ENCODE peak calls at places on chromosomes 4 and X, in four cellular contexts. One of them, this sample, is unnamed.

GRCh38 chr4:132792305-132792704 is 356.8 kb upstream of the PCDH10 start:
- DNase-seq in left ventricle myocardium inferior: no peak
- DNase-seq in hepatocyte: no peak
- DNase-seq in mesendoderm: no peak
- DNase-seq in this sample: no peak

GRCh38 chr4:17489721-17490120 is 22.2 kb downstream of the QDPR start:
- DNase-seq in left ventricle myocardium inferior: no peak
- DNase-seq in hepatocyte: no peak
- DNase-seq in mesendoderm: no peak
- DNase-seq in this sample: no peak

GRCh38 chr4:21628116-21628515 is 320.5 kb downstream of the KCNIP4 start:
- DNase-seq in left ventricle myocardium inferior: no peak
- DNase-seq in hepatocyte: no peak
- DNase-seq in mesendoderm: no peak
- DNase-seq in this sample: no peak

GRCh38 chrX:131441033-131441432 is 102.8 kb upstream of the OR13H1 start:
- DNase-seq in left ventricle myocardium inferior: no peak
- DNase-seq in hepatocyte: peak; percentile 8
- DNase-seq in mesendoderm: no peak
- DNase-seq in this sample: no peak

GRCh38 chrX:143994206-143994605 is 110.3 kb downstream of the UBE2NL start:
- DNase-seq in left ventricle myocardium inferior: no peak
- DNase-seq in hepatocyte: no peak
- DNase-seq in mesendoderm: no peak
- DNase-seq in this sample: no peak

GRCh38 chr4:157121396-157121795 is 45.4 kb downstream of the GLRB start:
- DNase-seq in left ventricle myocardium inferior: no peak
- DNase-seq in hepatocyte: no peak
- DNase-seq in mesendoderm: no peak
- DNase-seq in this sample: no peak

GRCh38 chr4:80305466-80305865 is 30.1 kb upstream of the CFAP299 start:
- DNase-seq in left ventricle myocardium inferior: no peak
- DNase-seq in hepatocyte: no peak
- DNase-seq in mesendoderm: no peak
- DNase-seq in this sample: no peak

GRCh38 chr4:5912614-5913019 is 19.7 kb upstream of the CRMP1 start:
- DNase-seq in left ventricle myocardium inferior: no peak
- DNase-seq in hepatocyte: no peak
- DNase-seq in mesendoderm: no peak
- DNase-seq in this sample: no peak

GRCh38 chrX:70032797-70033196 is 16.9 kb downstream of the AWAT2 start:
- DNase-seq in left ventricle myocardium inferior: no peak
- DNase-seq in hepatocyte: no peak
- DNase-seq in mesendoderm: no peak
- DNase-seq in this sample: no peak

GRCh38 chr4:82893942-82894341 is 3.0 kb upstream of the SEC31A start:
- DNase-seq in left ventricle myocardium inferior: no peak
- DNase-seq in hepatocyte: peak; percentile 10
- DNase-seq in mesendoderm: no peak
- DNase-seq in this sample: no peak

GRCh38 chr4:32748498-32748897 is 2028.3 kb downstream of the PCDH7 start:
- DNase-seq in left ventricle myocardium inferior: no peak
- DNase-seq in hepatocyte: peak; percentile 4
- DNase-seq in mesendoderm: peak; percentile 1
- DNase-seq in this sample: no peak

GRCh38 chr4:37762294-37763163 is 64.0 kb upstream of the PGM2 start:
- DNase-seq in left ventricle myocardium inferior: no peak
- DNase-seq in hepatocyte: peak; percentile 14
- DNase-seq in mesendoderm: peak; percentile 47
- DNase-seq in this sample: no peak

GRCh38 chrX:84441143-84441542 is 61.1 kb downstream of the HDX start:
- DNase-seq in left ventricle myocardium inferior: no peak
- DNase-seq in hepatocyte: no peak
- DNase-seq in mesendoderm: no peak
- DNase-seq in this sample: no peak

GRCh38 chr4:129378346-129378745 is 282.4 kb downstream of the C4orf33 start:
- DNase-seq in left ventricle myocardium inferior: no peak
- DNase-seq in hepatocyte: no peak
- DNase-seq in mesendoderm: no peak
- DNase-seq in this sample: no peak

GRCh38 chr4:82691431-82691830 is 107.2 kb downstream of the SCD5 start:
- DNase-seq in left ventricle myocardium inferior: no peak
- DNase-seq in hepatocyte: no peak
- DNase-seq in mesendoderm: no peak
- DNase-seq in this sample: no peak

GRCh38 chr4:5751918-5752802 is 41.2 kb downstream of the EVC start:
- DNase-seq in left ventricle myocardium inferior: no peak
- DNase-seq in hepatocyte: peak; percentile 35
- DNase-seq in mesendoderm: peak; percentile 58
- DNase-seq in this sample: no peak

GRCh38 chrX:132623307-132623706 is 134.5 kb upstream of the MBNL3 start:
- DNase-seq in left ventricle myocardium inferior: no peak
- DNase-seq in hepatocyte: no peak
- DNase-seq in mesendoderm: no peak
- DNase-seq in this sample: no peak

GRCh38 chr4:100428051-100428450 is 89.8 kb downstream of the EMCN start:
- DNase-seq in left ventricle myocardium inferior: no peak
- DNase-seq in hepatocyte: peak; percentile 78
- DNase-seq in mesendoderm: peak; percentile 35
- DNase-seq in this sample: no peak

GRCh38 chr4:155758500-155759371 is at the start of gene GUCY1B1:
- DNase-seq in left ventricle myocardium inferior: peak; percentile 97
- DNase-seq in hepatocyte: peak; percentile 92
- DNase-seq in mesendoderm: peak; percentile 97
- DNase-seq in this sample: peak; percentile 94

GRCh38 chr4:148214529-148215166 is 227.6 kb downstream of the NR3C2 start:
- DNase-seq in left ventricle myocardium inferior: peak; percentile 51
- DNase-seq in hepatocyte: no peak
- DNase-seq in mesendoderm: no peak
- DNase-seq in this sample: peak; percentile 89

GRCh38 chr4:676871-677235 is 2.5 kb downstream of the MYL5 start:
- DNase-seq in left ventricle myocardium inferior: no peak
- DNase-seq in hepatocyte: no peak
- DNase-seq in mesendoderm: no peak
- DNase-seq in this sample: peak; percentile 48

GRCh38 chr4:138834029-138834428 is 181.6 kb upstream of the NOCT start:
- DNase-seq in left ventricle myocardium inferior: no peak
- DNase-seq in hepatocyte: no peak
- DNase-seq in mesendoderm: no peak
- DNase-seq in this sample: no peak

GRCh38 chrX:134544614-134545255 is 84.8 kb downstream of the HPRT1 start:
- DNase-seq in left ventricle myocardium inferior: no peak
- DNase-seq in hepatocyte: peak; percentile 32
- DNase-seq in mesendoderm: peak; percentile 39
- DNase-seq in this sample: no peak
- H3K4me3 ChIP-seq in left ventricle myocardium inferior: peak overlapping the region; percentile 62
- H3K4me3 ChIP-seq in hepatocyte: no peak overlapping the region
- H3K4me3 ChIP-seq in mesendoderm: peak overlapping the region; percentile 9
- H3K4me3 ChIP-seq in this sample: peak overlapping the region; percentile 37

DNA sequence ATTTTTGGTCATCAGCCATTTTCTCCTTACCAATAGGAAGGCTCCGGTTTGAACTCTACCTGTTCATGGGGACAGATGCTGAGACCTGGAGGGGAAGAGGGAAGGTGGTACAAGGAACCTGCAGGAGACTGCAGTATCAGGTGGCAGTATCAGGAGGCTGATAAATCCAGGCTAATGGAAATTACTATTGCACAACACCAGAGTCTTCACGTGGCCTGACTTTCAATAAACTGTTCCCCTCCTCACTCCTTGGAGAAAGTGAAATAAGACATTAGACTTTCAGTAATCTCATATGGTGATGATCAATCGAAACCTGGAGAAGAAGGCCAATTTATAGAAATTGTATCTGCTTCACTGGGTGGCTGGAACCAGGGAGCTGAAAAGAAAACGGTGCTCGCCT is 46.2 kb upstream of the BCOR start:
- DNase-seq in left ventricle myocardium inferior: no peak
- DNase-seq in hepatocyte: no peak
- DNase-seq in mesendoderm: no peak
- DNase-seq in this sample: no peak
- H3K4me1 ChIP-seq in left ventricle myocardium inferior: peaks cover 42% of the 10 kb centered on the region
- H3K4me1 ChIP-seq in hepatocyte: peaks cover 47% of the 10 kb centered on the region
- H3K4me1 ChIP-seq in mesendoderm: peaks cover 4% of the 10 kb centered on the region
- H3K4me1 ChIP-seq in this sample: peaks cover 7% of the 10 kb centered on the region

DNA sequence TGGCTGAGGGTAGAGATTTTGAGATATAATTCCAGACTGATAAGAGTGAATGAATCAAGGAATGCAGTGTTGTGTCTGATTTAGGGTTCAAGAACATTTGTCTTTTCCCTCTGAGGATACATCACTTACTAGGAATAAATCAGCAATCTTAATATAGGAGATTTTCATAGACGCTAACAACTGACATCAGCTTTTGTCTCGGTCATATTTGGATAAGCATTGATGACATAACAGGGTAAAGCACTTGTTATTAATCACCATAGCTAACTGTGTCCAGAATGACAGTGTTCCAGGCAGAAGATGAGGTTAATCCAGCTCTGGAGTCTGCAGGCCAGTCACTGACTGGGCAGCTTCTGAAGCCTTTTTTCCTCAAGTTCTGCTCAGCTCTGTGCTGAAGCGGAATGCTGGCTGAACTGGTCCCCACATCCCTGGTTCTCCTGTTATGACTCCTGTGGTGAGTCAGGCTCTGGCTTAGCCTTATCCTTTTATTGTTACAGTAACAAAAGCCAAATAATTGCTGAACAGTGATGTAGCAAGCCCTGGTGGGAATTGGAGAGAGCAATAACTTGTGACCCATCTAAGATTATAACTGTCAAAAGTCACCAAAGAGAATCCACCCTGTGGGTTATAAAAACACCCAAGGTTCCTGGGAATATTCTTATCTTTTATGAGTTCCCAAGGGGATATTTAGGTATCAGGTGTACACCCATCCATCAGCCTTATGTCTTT is 41.8 kb downstream of the FNIP2 start:
- DNase-seq in left ventricle myocardium inferior: peak; percentile 35
- DNase-seq in hepatocyte: peak; percentile 83
- DNase-seq in mesendoderm: no peak
- DNase-seq in this sample: peak; percentile 74
- H3K27ac ChIP-seq in left ventricle myocardium inferior: peak overlapping the region; percentile 85
- H3K27ac ChIP-seq in hepatocyte: peak overlapping the region; percentile 89
- H3K27ac ChIP-seq in mesendoderm: no peak overlapping the region
- H3K27ac ChIP-seq in this sample: peak overlapping the region; percentile 90

DNA sequence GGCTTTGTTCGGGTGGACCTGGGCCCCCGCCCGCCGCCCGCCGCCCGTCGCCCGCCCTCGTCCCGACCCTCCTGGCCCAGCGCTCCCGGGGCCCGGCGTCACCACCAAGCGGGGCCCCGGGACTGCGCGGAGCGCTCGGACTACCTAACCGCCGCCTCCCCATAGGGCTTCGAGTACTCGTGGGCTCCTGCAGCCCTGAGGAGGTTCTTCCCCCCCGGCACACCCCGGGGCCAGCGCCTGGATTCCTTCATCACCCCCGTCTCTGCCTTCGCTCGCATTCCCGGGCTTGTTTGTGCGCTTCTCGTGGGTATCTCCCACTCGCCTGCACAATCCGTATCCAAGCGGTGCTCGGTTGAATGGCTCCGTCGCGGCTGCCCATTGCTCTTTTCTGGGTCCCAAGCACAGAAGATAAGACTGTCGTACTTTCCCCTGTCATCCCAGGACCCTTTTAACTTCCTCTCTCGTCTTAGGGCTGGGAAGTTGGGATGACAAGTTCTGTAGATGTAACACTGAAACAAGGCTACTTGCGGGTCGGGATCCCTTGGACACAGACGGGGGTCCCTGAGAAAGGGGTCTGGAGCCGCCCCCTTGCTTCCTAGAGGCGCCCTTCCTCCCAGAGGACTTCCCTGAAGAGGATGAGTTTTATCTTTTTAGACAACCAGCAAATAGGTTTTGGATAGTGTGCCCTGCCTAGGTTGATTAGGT is 560 bp downstream of the MOB1B start:
- DNase-seq in left ventricle myocardium inferior: no peak
- DNase-seq in hepatocyte: no peak
- DNase-seq in mesendoderm: peak; percentile 55
- DNase-seq in this sample: no peak
- H3K4me3 ChIP-seq in left ventricle myocardium inferior: peak overlapping the region; percentile 88
- H3K4me3 ChIP-seq in hepatocyte: peak overlapping the region; percentile 66
- H3K4me3 ChIP-seq in mesendoderm: peak overlapping the region; percentile 77
- H3K4me3 ChIP-seq in this sample: peak overlapping the region; percentile 90

DNA sequence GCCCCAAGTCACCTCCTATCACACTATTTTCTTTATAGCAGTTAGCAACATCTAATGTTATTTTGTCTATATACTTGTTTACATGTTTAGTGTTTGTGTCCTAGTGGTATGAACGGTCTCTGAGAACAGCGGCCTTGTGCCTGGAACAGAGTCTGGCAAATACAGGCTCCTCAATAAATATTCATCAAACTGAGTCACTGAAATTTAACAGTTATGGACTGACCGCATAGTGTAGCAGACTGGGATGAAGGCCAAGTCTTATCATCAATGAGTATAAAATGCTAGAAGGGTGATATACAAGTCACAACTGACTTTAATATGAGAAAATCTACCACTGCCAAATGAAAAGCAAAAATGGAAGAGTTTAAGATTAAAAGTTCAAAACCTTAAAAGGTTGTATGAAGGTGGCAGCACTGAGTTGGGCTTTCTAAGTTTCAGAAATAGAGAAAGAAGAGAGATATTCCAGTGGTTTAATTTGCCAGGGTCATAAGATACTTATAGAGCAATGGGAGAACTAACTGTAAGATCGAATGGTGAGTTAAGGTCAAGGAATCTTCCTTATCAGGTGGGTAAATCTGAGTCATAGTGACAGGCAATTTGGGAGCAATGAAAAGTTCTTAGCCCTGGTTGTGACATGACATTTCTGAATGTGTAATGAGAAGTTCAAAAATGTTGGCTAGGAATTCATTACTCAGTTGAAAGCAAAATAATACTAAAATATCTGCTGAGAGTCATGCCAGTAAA is 34.9 kb downstream of the ELOVL6 start:
- DNase-seq in left ventricle myocardium inferior: no peak
- DNase-seq in hepatocyte: no peak
- DNase-seq in mesendoderm: peak; percentile 60
- DNase-seq in this sample: no peak
- H3K4me1 ChIP-seq in left ventricle myocardium inferior: no peaks in the 10 kb centered on the region
- H3K4me1 ChIP-seq in hepatocyte: peaks cover 22% of the 10 kb centered on the region
- H3K4me1 ChIP-seq in mesendoderm: peaks cover 8% of the 10 kb centered on the region
- H3K4me1 ChIP-seq in this sample: no peaks in the 10 kb centered on the region

GRCh38 chr4:76571274-76571673 is 136.2 kb downstream of the SHROOM3 start:
- DNase-seq in left ventricle myocardium inferior: no peak
- DNase-seq in hepatocyte: peak; percentile 34
- DNase-seq in mesendoderm: no peak
- DNase-seq in this sample: no peak

GRCh38 chr4:76569695-76570094 is 134.7 kb downstream of the SHROOM3 start:
- DNase-seq in left ventricle myocardium inferior: no peak
- DNase-seq in hepatocyte: no peak
- DNase-seq in mesendoderm: no peak
- DNase-seq in this sample: no peak

GRCh38 chr4:76570141-76570989 is 135.3 kb downstream of the SHROOM3 start:
- DNase-seq in left ventricle myocardium inferior: no peak
- DNase-seq in hepatocyte: peak; percentile 67
- DNase-seq in mesendoderm: peak; percentile 57
- DNase-seq in this sample: no peak

GRCh38 chr4:76572224-76572623 is 137.2 kb downstream of the SHROOM3 start:
- DNase-seq in left ventricle myocardium inferior: no peak
- DNase-seq in hepatocyte: no peak
- DNase-seq in mesendoderm: no peak
- DNase-seq in this sample: no peak

GRCh38 chr4:76569225-76569624 is 134.2 kb downstream of the SHROOM3 start:
- DNase-seq in left ventricle myocardium inferior: no peak
- DNase-seq in hepatocyte: no peak
- DNase-seq in mesendoderm: no peak
- DNase-seq in this sample: no peak
- H3K27ac ChIP-seq in left ventricle myocardium inferior: no peak overlapping the region
- H3K27ac ChIP-seq in hepatocyte: peak overlapping the region; percentile 79
- H3K27ac ChIP-seq in mesendoderm: no peak overlapping the region
- H3K27ac ChIP-seq in this sample: no peak overlapping the region

This sample was measured in psoas muscle.